ENCODE peak calls at places on chromosomes 1 and 21, in nine cellular contexts. C is neural progenitor cell, I is fibroblast of lung, L is PC-9, E is endothelial cell of umbilical vein, U is H9, P is hepatocyte, R is GM23338, Z is GM23248. S is an unnamed sample. For H3K79me2, the result is how much of the 10 kb centered on the place peaks cover.

GRCh38 chr1:52552236-52552504 is 722 bp downstream of the TUT4 start:
- DNase-seq in C (peak), I (peak), L (peak), E (no peak), U (no peak), P (peak), R (peak), Z (peak), S (no peak)

GRCh38 chr1:167221126-167221803 is 579 bp downstream of the POU2F1 start:
- DNase-seq in C (peak), I (no peak), L (no peak), E (peak), U (peak), P (peak), R (peak), Z (peak), S (peak)

GRCh38 chr1:212608956-212609700 is 567 bp downstream of the ATF3 start:
- DNase-seq in C (peak), I (peak), L (peak), E (peak), U (peak), P (peak), R (peak), Z (peak), S (peak)

GRCh38 chr1:151579436-151580225 is 32.2 kb upstream of the SNX27 start:
- DNase-seq in C (no peak), I (peak), L (peak), E (no peak), U (no peak), P (no peak), R (no peak), Z (peak), S (no peak)

GRCh38 chr1:151716771-151717631 is at the start of gene CELF3:
- DNase-seq in C (peak), I (peak), L (no peak), E (no peak), U (peak), P (peak), R (peak), Z (peak), S (peak)

GRCh38 chr21:31727181-31727580 is 4.7 kb downstream of the SCAF4 start:
- DNase-seq in C (no peak), I (no peak), L (no peak), E (no peak), U (no peak), P (no peak), R (no peak), Z (no peak), S (no peak)

GRCh38 chr21:42829417-42829816 is 49.9 kb downstream of the WDR4 start:
- DNase-seq in C (no peak), I (no peak), L (no peak), E (no peak), U (no peak), P (no peak), R (no peak), Z (no peak), S (no peak)

GRCh38 chr21:37139902-37140301 is 66.8 kb downstream of the TTC3 start:
- DNase-seq in C (peak), I (peak), L (no peak), E (no peak), U (no peak), P (no peak), R (peak), Z (peak), S (no peak)

GRCh38 chr1:25031966-25032667 is 102.0 kb upstream of the RUNX3 start:
- DNase-seq in C (no peak), I (peak), L (no peak), E (no peak), U (no peak), P (no peak), R (no peak), Z (peak), S (peak)

GRCh38 chr1:67896826-67897225 is 63.6 kb upstream of the GNG12 start:
- DNase-seq in C (no peak), I (no peak), L (no peak), E (peak), U (no peak), P (peak), R (no peak), Z (no peak), S (no peak)

GRCh38 chr1:15950763-15951295 is 25.1 kb downstream of the ZBTB17 start:
- DNase-seq in C (no peak), I (peak), L (no peak), E (peak), U (no peak), P (peak), R (no peak), Z (peak), S (peak)

GRCh38 chr1:110286564-110286963 is 52.6 kb upstream of the RBM15 start:
- DNase-seq in C (no peak), I (no peak), L (no peak), E (no peak), U (no peak), P (no peak), R (no peak), Z (no peak), S (no peak)

GRCh38 chr1:89904219-89904980 is 83.6 kb downstream of the LRRC8D start:
- DNase-seq in C (no peak), I (peak), L (no peak), E (peak), U (no peak), P (no peak), R (no peak), Z (no peak), S (no peak)

GRCh38 chr1:13792429-13792828 is 92.4 kb downstream of the PRDM2 start:
- DNase-seq in C (no peak), I (peak), L (no peak), E (no peak), U (no peak), P (no peak), R (no peak), Z (peak), S (peak)

GRCh38 chr21:44301961-44302406 is 2.1 kb downstream of the PFKL start:
- DNase-seq in C (no peak), I (no peak), L (no peak), E (no peak), U (no peak), P (no peak), R (no peak), Z (no peak), S (no peak)
- H3K79me2 ChIP-seq in C (under half), I (under half), L (under half), E (under half), U (under half), P (half or more), R (under half), Z (half or more), S (half or more)

DNA sequence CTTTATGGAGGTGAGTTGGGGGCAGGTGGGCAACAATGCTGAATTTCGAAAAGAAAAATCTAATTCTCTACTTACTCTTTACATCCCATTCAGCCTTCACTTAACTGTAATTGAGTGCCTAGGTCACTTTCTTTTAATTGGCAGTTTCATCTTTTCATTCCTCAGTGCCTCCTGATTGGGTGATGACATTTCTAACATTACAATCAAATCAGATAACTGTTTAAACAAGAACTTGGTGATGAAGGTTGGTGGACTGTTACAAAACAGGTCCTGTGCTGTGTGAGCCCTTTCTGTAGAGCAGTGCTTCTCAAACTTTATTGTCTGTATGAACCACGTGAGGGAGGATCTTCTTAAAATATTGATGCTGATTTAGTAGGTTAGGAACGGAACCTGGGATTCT is 40.1 kb upstream of the KCNQ4 start:
- DNase-seq in C (no peak), I (no peak), L (no peak), E (no peak), U (no peak), P (no peak), R (no peak), Z (no peak), S (peak)
- H3K79me2 ChIP-seq in C (half or more), I (under half), L (under half), E (under half), U (under half), P (half or more), R (half or more), Z (under half), S (under half)

GRCh38 chr1:18927654-18928272 is 25.4 kb upstream of the ALDH4A1 start:
- DNase-seq in C (no peak), I (peak), L (peak), E (peak), U (no peak), P (no peak), R (no peak), Z (no peak), S (peak)
- H3K79me2 ChIP-seq in C (under half), I (under half), L (half or more), E (half or more), U (under half), P (under half), R (under half), Z (half or more), S (half or more)

GRCh38 chr1:30064547-30064946 is 658.8 kb downstream of the MATN1 start:
- DNase-seq in C (no peak), I (no peak), L (no peak), E (no peak), U (no peak), P (no peak), R (no peak), Z (no peak), S (no peak)

GRCh38 chr1:30063621-30064280 is 659.6 kb downstream of the MATN1 start:
- DNase-seq in C (no peak), I (no peak), L (peak), E (no peak), U (no peak), P (no peak), R (no peak), Z (no peak), S (no peak)

DNA sequence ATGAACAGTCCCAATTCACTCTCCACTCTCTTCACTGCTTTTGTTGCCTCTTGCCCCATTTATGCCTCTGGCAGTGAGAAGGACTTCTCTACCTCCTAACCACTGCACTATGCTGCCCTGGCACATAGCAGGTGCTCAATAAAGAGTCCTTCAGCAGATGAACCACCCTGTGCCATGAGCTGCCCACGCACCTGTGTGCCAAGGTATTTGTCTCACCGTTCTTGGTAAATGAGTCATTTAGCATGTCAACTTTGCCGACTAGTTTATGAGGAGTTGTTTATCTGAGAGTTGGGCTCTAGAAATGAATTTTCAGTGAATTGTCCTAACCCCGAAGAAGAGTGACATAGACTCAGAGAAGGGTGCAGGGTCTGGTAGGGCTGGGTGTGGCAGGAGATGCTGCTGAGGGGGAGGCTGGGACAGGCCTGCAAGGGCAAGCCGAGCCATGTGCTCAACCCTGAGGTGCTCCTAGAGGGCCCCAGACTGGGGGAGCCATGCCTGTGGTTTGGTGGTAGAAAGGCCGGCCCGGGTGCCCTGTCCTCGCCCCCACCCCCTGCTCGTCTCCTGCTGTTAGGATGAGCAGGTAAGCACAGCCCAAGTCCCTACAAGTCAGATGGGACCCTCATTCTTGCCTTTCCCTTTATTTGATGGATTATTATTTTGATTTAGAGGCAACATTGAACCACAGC is 654.5 kb downstream of the MATN1 start:
- DNase-seq in C (no peak), I (no peak), L (peak), E (no peak), U (no peak), P (no peak), R (no peak), Z (no peak), S (no peak)
- H3K79me2 ChIP-seq in C (under half), I (under half), L (under half), E (under half), U (under half), P (under half), R (under half), Z (under half), S (under half)

DNA sequence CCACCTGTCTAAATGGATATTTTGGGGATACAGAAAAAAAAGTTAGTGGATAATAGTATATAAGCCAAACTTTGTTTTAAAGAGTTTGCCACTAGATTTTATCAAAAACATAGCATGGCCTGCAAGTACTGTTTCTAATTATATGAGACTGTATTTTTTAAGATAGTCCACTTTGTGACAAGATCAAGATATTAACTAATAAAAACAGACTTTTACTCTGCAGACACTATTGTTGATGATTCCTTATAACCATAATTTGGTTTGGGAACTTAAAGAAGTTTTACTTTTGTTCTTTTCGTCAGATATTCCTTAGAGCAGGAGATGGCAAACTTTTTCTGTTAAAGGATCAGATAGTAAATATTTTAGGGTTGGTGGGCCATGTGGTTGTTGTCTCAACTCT is 36.4 kb downstream of the SMG7 start:
- DNase-seq in C (no peak), I (no peak), L (no peak), E (no peak), U (no peak), P (no peak), R (no peak), Z (no peak), S (no peak)
- H3K79me2 ChIP-seq in C (half or more), I (under half), L (half or more), E (under half), U (under half), P (half or more), R (half or more), Z (half or more), S (half or more)

GRCh38 chr1:193036337-193037047 is 22.7 kb downstream of the UCHL5 start:
- DNase-seq in C (no peak), I (no peak), L (no peak), E (no peak), U (no peak), P (no peak), R (no peak), Z (no peak), S (no peak)
- H3K79me2 ChIP-seq in C (half or more), I (under half), L (half or more), E (half or more), U (under half), P (under half), R (half or more), Z (half or more), S (under half)

DNA sequence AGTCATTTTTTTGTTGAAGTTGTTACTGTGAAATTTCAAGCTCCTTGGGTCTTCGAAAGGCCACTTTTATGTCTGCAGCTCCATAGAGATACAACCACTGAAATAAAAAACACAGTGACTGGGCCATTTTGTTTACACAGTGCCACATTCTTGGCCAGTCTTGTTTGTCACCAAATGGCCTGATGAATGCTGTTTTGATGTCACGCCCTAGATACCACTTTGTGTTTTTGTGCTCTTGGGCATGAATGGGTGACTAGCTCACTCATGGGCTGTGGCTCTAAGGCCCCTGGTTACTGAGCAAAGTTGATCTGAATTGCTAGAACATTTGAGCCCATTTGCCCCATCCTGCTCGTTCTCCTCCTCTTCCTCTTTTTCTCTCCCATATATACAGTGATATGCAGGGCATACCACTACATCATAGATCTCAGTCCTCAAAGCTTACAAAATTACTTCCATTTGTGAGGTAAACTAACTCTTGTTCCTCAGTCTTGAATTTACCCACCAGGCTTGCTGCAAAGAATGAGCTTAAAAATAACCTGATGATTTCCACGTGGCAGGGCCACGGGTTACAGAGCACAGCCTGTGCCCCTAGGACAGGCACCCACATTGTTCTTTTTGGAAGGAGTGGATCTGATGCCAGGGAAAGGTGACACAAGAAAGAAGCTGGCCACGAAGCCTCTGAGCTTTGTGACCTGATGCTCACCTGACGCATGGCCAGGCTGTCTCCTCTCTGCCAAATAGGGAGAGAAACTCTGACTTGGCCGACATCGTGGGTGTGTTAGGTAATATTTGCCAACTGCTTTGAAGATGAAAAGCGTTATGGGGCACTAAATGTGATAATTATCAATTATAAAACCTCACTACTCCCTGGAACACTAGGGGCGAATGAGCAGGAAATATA is 92.4 kb downstream of the RUNX1 start:
- DNase-seq in C (no peak), I (no peak), L (peak), E (no peak), U (no peak), P (no peak), R (no peak), Z (no peak), S (no peak)
- H3K79me2 ChIP-seq in C (under half), I (under half), L (half or more), E (under half), U (under half), P (under half), R (under half), Z (under half), S (under half)

GRCh38 chr1:156493749-156494148 is 6.8 kb downstream of the MEF2D start:
- DNase-seq in C (no peak), I (no peak), L (no peak), E (no peak), U (no peak), P (no peak), R (no peak), Z (no peak), S (no peak)
- H3K79me2 ChIP-seq in C (under half), I (half or more), L (half or more), E (half or more), U (under half), P (half or more), R (half or more), Z (half or more), S (half or more)

S was measured in osteoblast.